ENCODE peak calls at places on chromosomes 11 and 22, in nine cellular contexts. B is HFFc6, X is RWPE2, D is choroid plexus epithelial cell, K is mesothelial cell of epicardium, E is upper lobe of right lung, W is HFF-Myc, J is AG04450, F is uterus. Y is an unnamed sample.

GRCh38 chr11:76799061-76799804 is 16.1 kb downstream of the TSKU start:
- DNase-seq in W (no peak), D (peak), B (peak), K (peak), X (no peak), F (peak), E (peak), J (no peak), Y (peak)

GRCh38 chr11:110337570-110338193 is 41.3 kb upstream of the RDX start:
- DNase-seq in J (no peak), B (no peak), D (peak), F (no peak), X (no peak), K (no peak), E (no peak), W (no peak), Y (peak)

GRCh38 chr11:122186439-122187080 is 70.5 kb upstream of the BLID start:
- DNase-seq in F (no peak), X (no peak), W (peak), K (no peak), J (peak), B (peak), D (peak), E (no peak), Y (peak)

GRCh38 chr11:13761250-13761649 is 92.8 kb downstream of the FAR1 start:
- DNase-seq in J (no peak), B (peak), E (no peak), X (no peak), D (no peak), F (no peak), W (no peak), K (no peak), Y (no peak)

GRCh38 chr22:49214976-49215375 is 612.7 kb downstream of the BRD1 start:
- DNase-seq in W (no peak), X (no peak), J (no peak), D (no peak), E (peak), B (no peak), K (peak), F (peak), Y (no peak)

GRCh38 chr11:66745356-66746235 is 16.6 kb upstream of the SPTBN2 start:
- DNase-seq in E (peak), K (no peak), J (no peak), W (no peak), B (no peak), D (no peak), F (peak), X (peak), Y (peak)

GRCh38 chr22:26438006-26438405 is 8.9 kb downstream of the ASPHD2 start:
- DNase-seq in D (no peak), X (no peak), F (no peak), K (no peak), W (no peak), B (no peak), E (no peak), J (no peak), Y (no peak)

GRCh38 chr11:14414470-14415461 is 55.8 kb upstream of the RRAS2 start:
- DNase-seq in B (no peak), F (no peak), W (no peak), D (peak), X (no peak), E (no peak), J (no peak), K (no peak), Y (no peak)

GRCh38 chr22:39463931-39464390 is 7.1 kb downstream of the MGAT3 start:
- DNase-seq in F (no peak), E (peak), B (no peak), X (no peak), K (no peak), D (no peak), W (no peak), J (no peak), Y (peak)

GRCh38 chr22:39466228-39467006 is 9.6 kb downstream of the MGAT3 start:
- DNase-seq in X (no peak), F (no peak), K (no peak), E (peak), W (no peak), D (no peak), B (no peak), J (no peak), Y (no peak)

GRCh38 chr22:39463277-39463676 is 6.5 kb downstream of the MGAT3 start:
- DNase-seq in F (no peak), J (no peak), E (no peak), W (no peak), D (no peak), K (no peak), B (no peak), X (no peak), Y (no peak)

GRCh38 chr22:39459681-39460080 is 2.9 kb downstream of the MGAT3 start:
- DNase-seq in F (no peak), K (no peak), B (no peak), W (no peak), X (no peak), D (no peak), J (no peak), E (no peak), Y (no peak)

DNA sequence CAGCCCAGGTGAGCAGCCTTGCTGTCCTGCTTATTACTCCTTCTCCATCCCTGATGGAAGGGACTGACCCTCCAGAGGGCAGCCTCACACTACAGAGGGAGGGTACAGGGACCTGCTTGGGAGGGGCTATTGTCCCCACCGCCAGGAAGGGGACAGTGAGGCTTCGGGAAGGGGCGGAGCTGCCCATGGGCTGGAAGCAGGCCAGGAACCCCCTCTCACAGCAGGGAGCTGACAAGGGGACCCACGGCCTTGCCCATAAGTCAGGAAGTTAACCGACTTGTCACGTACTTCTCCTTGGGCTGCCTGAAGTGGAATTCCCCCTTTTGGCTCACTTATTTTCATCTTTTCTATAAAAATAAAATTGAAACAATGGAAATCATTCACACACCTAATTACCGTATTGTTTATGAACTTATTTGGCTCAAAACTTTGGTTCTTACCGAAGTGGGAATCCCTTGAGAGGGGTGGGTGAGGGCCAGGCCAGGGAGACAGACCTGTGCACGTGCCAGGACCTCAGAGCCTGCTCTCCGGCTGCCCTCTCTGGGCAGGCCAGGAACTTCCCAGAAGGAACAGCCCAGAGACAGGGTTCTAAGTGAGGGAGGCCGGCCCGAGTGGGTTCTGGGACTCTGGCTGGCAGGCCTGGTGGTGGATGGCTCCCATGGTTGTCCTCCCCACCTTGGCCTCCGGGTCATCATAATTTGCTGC is 5.8 kb downstream of the MGAT3 start:
- DNase-seq in W (no peak), E (no peak), F (no peak), X (no peak), B (no peak), D (no peak), J (no peak), K (no peak), Y (no peak)
- TF ChIP-seq CTCF in W (no peak), E (peak), F (no peak), X (no peak), B (no peak), D (peak), J (no peak), K (no peak), Y (no peak)

GRCh38 chr11:36622431-36623136 is 24.5 kb upstream of the RAG2 start:
- DNase-seq in F (no peak), J (peak), B (peak), X (no peak), D (peak), K (no peak), W (peak), E (no peak), Y (peak)
- TF ChIP-seq CTCF in F (peak), J (peak), B (peak), X (peak), D (peak), K (no peak), W (peak), E (peak), Y (peak)

GRCh38 chr11:18731949-18732821 is 6.2 kb upstream of the IGSF22 start:
- DNase-seq in B (no peak), J (no peak), F (peak), K (peak), X (no peak), E (no peak), W (no peak), D (peak), Y (peak)
- TF ChIP-seq CTCF in B (peak), J (peak), F (peak), K (peak), X (peak), E (peak), W (peak), D (peak), Y (peak)

DNA sequence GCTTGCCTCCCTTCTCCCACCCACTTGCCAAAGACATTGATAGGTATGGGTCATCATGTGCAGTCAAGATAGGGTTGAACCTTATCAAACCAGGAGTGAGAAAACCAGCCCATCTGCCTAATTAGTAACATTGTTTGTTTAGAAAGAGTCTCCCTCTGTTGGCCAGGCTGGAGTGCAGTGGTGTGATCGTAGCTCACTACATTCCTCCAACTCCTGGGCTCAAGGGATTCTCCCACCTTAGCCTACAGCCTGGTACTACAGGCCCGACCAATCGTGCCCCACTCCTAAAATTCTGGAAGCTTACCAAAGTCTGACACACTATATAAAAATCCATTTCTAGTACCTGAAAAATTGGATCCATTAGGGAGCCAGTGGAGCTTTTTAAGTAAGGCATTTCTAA is 4.5 kb downstream of the C11orf71 start:
- DNase-seq in W (no peak), J (no peak), F (no peak), B (no peak), D (peak), K (no peak), X (no peak), E (no peak), Y (peak)
- TF ChIP-seq CTCF in W (peak), J (peak), F (no peak), B (peak), D (peak), K (no peak), X (peak), E (peak), Y (peak)

GRCh38 chr11:64314146-64314804 is 3.1 kb downstream of the TRMT112 start:
- DNase-seq in D (no peak), K (no peak), X (no peak), W (no peak), F (no peak), B (no peak), J (no peak), E (no peak), Y (no peak)
- TF ChIP-seq CTCF in D (peak), K (no peak), X (no peak), W (peak), F (no peak), B (peak), J (peak), E (no peak), Y (no peak)

DNA sequence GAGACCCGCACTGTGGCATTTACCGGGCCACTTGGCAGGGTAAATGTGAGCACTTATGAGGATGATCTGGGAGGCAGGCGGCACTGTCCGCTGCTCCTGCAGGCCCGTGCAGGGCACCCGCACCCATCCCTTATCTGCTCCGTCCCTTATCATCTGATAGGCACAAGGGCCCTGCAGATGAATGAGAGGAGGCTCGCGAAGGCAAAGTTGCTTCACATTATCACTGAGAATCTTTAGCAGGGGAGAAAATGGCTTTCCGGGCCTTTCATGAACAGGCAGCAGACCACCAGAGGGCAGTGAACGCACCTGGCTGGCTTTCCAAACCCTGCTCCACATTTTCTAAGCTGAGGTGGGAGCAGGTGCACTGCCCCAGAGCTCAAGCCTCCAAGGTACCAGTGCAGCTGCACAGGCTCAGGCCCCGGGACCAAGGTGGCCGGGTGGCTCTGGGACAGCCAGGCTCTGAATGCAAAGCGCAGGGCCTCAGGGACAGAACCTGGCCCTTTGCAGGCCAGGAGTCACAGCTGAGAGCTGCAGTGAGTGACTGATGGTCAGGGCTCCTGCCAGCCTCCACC is 165.6 kb downstream of the SHANK2 start:
- DNase-seq in E (no peak), F (no peak), B (no peak), W (no peak), D (peak), X (no peak), J (no peak), K (peak), Y (peak)
- TF ChIP-seq CTCF in E (peak), F (no peak), B (peak), W (peak), D (peak), X (peak), J (peak), K (peak), Y (no peak)

Y was measured in MCF 10A.